ENCODE peak calls at places on chromosomes 2 and 18, in seven cellular contexts. X is GM12891, J is GM12878, Q is H1, R is HepG2, O is K562, V is SK-N-SH. M is an unnamed sample.

GRCh38 chr2:871175-871727 is 79.4 kb upstream of the SNTG2 start:
- DNase-seq in R (no peak), O (no peak), Q (no peak), J (no peak), X (no peak), V (no peak), M (no peak)

GRCh38 chr2:173196638-173197037 is 121.0 kb downstream of the MAP3K20 start:
- DNase-seq in J (no peak), X (no peak), V (no peak), Q (no peak), R (no peak), O (no peak), M (no peak)

GRCh38 chr2:88729061-88729745 is 37.7 kb downstream of the RPIA start:
- DNase-seq in J (no peak), V (no peak), Q (no peak), R (no peak), O (no peak), X (no peak), M (no peak)

GRCh38 chr2:173354601-173355131 is at the start of gene CDCA7:
- DNase-seq in X (peak), Q (peak), J (no peak), R (peak), O (peak), V (peak), M (peak)

GRCh38 chr2:31253344-31254155 is 19.6 kb downstream of the EHD3 start:
- DNase-seq in J (no peak), X (no peak), V (no peak), R (no peak), Q (no peak), O (peak), M (no peak)

GRCh38 chr2:239894276-239894675 is 130.9 kb downstream of the NDUFA10 start:
- DNase-seq in J (no peak), O (no peak), Q (no peak), X (no peak), V (no peak), R (no peak), M (no peak)

GRCh38 chr2:9462872-9463697 is 11.3 kb upstream of the IAH1 start:
- DNase-seq in R (no peak), O (no peak), V (no peak), Q (no peak), X (no peak), J (no peak), M (no peak)

GRCh38 chr2:9184319-9184807 is 22.2 kb upstream of the ASAP2 start:
- DNase-seq in V (no peak), R (no peak), X (no peak), Q (no peak), J (no peak), O (no peak), M (no peak)

GRCh38 chr2:225582355-225583116 is 183.0 kb downstream of the NYAP2 start:
- DNase-seq in O (no peak), V (peak), X (no peak), R (no peak), J (no peak), Q (no peak), M (no peak)

GRCh38 chr2:207239754-207240494 is 74.2 kb upstream of the KLF7 start:
- DNase-seq in Q (no peak), J (no peak), O (no peak), X (no peak), V (no peak), R (no peak), M (no peak)

GRCh38 chr2:205976120-205976814 is 109.7 kb downstream of the INO80D start:
- DNase-seq in V (no peak), X (no peak), R (no peak), O (no peak), Q (peak), J (no peak), M (no peak)

GRCh38 chr2:10043256-10043905 is at the start of gene KLF11:
- DNase-seq in Q (peak), V (peak), X (peak), R (peak), J (no peak), O (peak), M (peak)

GRCh38 chr2:128535928-128536327 is 217.3 kb upstream of the HS6ST1 start:
- DNase-seq in V (no peak), O (no peak), Q (no peak), R (peak), X (no peak), J (no peak), M (no peak)

GRCh38 chr2:175811966-175812365 is 190.1 kb downstream of the LNPK start:
- DNase-seq in X (no peak), J (no peak), V (no peak), O (no peak), R (no peak), Q (no peak), M (no peak)

GRCh38 chr18:73952296-73952946 is 195.2 kb downstream of the FBXO15 start:
- DNase-seq in X (no peak), J (no peak), V (no peak), R (no peak), Q (no peak), O (no peak), M (no peak)

GRCh38 chr18:8730080-8730827 is 24.9 kb downstream of the MTCL1 start:
- DNase-seq in X (no peak), V (peak), O (peak), J (no peak), Q (no peak), R (peak), M (no peak)

GRCh38 chr2:10913501-10914271 is 2.0 kb downstream of the KCNF1 start:
- DNase-seq in V (no peak), X (no peak), O (no peak), Q (no peak), R (no peak), J (no peak), M (no peak)

GRCh38 chr18:41967680-41968079 is 12.6 kb downstream of the PIK3C3 start:
- DNase-seq in X (no peak), V (no peak), O (no peak), R (no peak), J (no peak), Q (no peak), M (no peak)

GRCh38 chr2:1628893-1629292 is 115.4 kb downstream of the PXDN start:
- DNase-seq in R (no peak), V (no peak), X (no peak), O (no peak), J (no peak), Q (no peak), M (no peak)

GRCh38 chr18:34158881-34159690 is 65.6 kb downstream of the NOL4 start:
- DNase-seq in Q (peak), V (peak), R (peak), X (no peak), O (no peak), J (no peak), M (peak)

GRCh38 chr2:187302619-187303018 is 145.4 kb downstream of the CALCRL start:
- DNase-seq in V (no peak), J (no peak), R (no peak), Q (no peak), O (no peak), X (no peak), M (no peak)

GRCh38 chr2:24970483-24971299 is 1.1 kb downstream of the DNAJC27 start:
- DNase-seq in J (no peak), O (no peak), X (no peak), Q (no peak), R (peak), V (no peak), M (peak)

GRCh38 chr18:62336618-62337017 is 11.5 kb downstream of the TNFRSF11A start:
- DNase-seq in V (no peak), X (no peak), O (no peak), J (no peak), Q (peak), R (no peak), M (no peak)

GRCh38 chr18:54269924-54270844 is 867 bp downstream of the POLI start:
- DNase-seq in O (no peak), X (no peak), R (peak), J (no peak), V (peak), Q (peak), M (peak)

GRCh38 chr2:59935005-59935404 is 618.4 kb downstream of the BCL11A start:
- DNase-seq in O (no peak), Q (no peak), R (no peak), J (no peak), X (no peak), V (peak), M (no peak)

GRCh38 chr2:70460333-70460732 is 93.3 kb downstream of the TGFA start:
- DNase-seq in R (no peak), V (no peak), J (no peak), Q (no peak), X (no peak), O (no peak), M (no peak)

GRCh38 chr2:23617817-23618216 is 232.8 kb downstream of the KLHL29 start:
- DNase-seq in Q (no peak), J (no peak), X (no peak), R (no peak), O (no peak), V (no peak), M (no peak)

GRCh38 chr18:30352551-30353168 is 689.9 kb downstream of the DSC3 start:
- DNase-seq in R (no peak), J (no peak), O (no peak), Q (no peak), X (no peak), V (no peak), M (no peak)

GRCh38 chr2:119429225-119430000 is 2.2 kb upstream of the TMEM37 start:
- DNase-seq in O (no peak), V (no peak), X (no peak), J (peak), Q (no peak), R (no peak), M (no peak)

GRCh38 chr18:22165603-22166069 is 3.8 kb upstream of the GATA6 start:
- DNase-seq in R (no peak), V (no peak), X (no peak), O (no peak), J (no peak), Q (peak), M (no peak)

GRCh38 chr2:11342561-11343343 is 1.7 kb downstream of the ROCK2 start:
- DNase-seq in X (no peak), Q (no peak), O (peak), J (no peak), V (peak), R (peak), M (no peak)

GRCh38 chr2:30230479-30230854 is 867 bp upstream of the LBH start:
- DNase-seq in X (no peak), R (no peak), Q (peak), O (peak), V (peak), J (no peak), M (no peak)

GRCh38 chr2:108625186-108625827 is 91.0 kb downstream of the LIMS1 start:
- DNase-seq in J (no peak), O (no peak), R (no peak), X (no peak), V (no peak), Q (no peak), M (no peak)

GRCh38 chr18:41906528-41907256 is 48.3 kb upstream of the PIK3C3 start:
- DNase-seq in Q (no peak), O (peak), R (peak), J (peak), V (peak), X (peak), M (peak)

GRCh38 chr18:11040823-11041712 is 108.3 kb downstream of the PIEZO2 start:
- DNase-seq in J (no peak), O (peak), Q (peak), X (no peak), R (peak), V (peak), M (no peak)

GRCh38 chr2:17557596-17557995 is 17.1 kb downstream of the VSNL1 start:
- DNase-seq in J (no peak), V (no peak), Q (no peak), R (peak), O (no peak), X (no peak), M (no peak)
- TF ChIP-seq POLR2AphosphoS5 in J (no peak), V (no peak), Q (no peak), R (no peak), O (no peak), X (no peak), M (no peak)

DNA sequence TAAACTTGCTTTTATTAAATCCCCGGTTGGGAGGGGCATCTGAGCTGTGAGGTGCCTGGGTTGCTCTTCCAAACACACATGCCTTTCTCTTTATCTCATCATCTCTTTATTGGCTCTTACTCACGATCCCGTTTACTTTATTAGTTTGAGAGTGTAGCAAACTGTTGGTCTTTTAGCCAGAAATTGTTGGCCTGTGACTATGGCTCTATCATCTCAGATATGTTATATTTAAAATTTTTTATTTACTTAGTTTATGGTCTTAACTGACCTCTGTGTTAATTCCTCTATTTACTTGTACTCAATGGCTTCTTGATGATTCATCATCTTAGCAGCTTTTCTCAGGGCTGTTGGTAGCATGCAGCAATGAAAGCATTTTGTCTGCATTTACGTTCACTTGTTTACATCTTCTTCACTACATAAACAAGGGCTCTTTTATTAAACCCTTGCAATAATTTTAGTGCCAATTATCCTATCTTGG is 408.4 kb downstream of the HRH4 start:
- DNase-seq in V (no peak), X (no peak), J (no peak), O (no peak), R (no peak), Q (no peak), M (no peak)
- TF ChIP-seq TAF1 in V (no peak), X (no peak), J (no peak), O (no peak), R (no peak), Q (no peak), M (no peak)

GRCh38 chr2:235630723-235631122 is 136.9 kb downstream of the AGAP1 start:
- DNase-seq in Q (no peak), X (no peak), V (no peak), R (no peak), O (no peak), J (no peak), M (no peak)
- TF ChIP-seq POLR2AphosphoS5 in Q (no peak), X (no peak), V (no peak), R (no peak), O (no peak), J (no peak), M (no peak)

GRCh38 chr2:98872526-98872925 is 63.5 kb downstream of the CRACDL start:
- DNase-seq in O (no peak), X (no peak), Q (peak), J (no peak), V (no peak), R (no peak), M (no peak)

GRCh38 chr2:98876741-98877140 is 59.3 kb downstream of the CRACDL start:
- DNase-seq in O (no peak), J (no peak), V (no peak), R (no peak), Q (no peak), X (no peak), M (no peak)

GRCh38 chr2:98874186-98874689 is 61.8 kb downstream of the CRACDL start:
- DNase-seq in O (no peak), V (no peak), R (no peak), Q (peak), X (no peak), J (no peak), M (no peak)

GRCh38 chr2:98875746-98876145 is 60.3 kb downstream of the CRACDL start:
- DNase-seq in R (no peak), X (no peak), O (no peak), Q (peak), J (no peak), V (no peak), M (no peak)

DNA sequence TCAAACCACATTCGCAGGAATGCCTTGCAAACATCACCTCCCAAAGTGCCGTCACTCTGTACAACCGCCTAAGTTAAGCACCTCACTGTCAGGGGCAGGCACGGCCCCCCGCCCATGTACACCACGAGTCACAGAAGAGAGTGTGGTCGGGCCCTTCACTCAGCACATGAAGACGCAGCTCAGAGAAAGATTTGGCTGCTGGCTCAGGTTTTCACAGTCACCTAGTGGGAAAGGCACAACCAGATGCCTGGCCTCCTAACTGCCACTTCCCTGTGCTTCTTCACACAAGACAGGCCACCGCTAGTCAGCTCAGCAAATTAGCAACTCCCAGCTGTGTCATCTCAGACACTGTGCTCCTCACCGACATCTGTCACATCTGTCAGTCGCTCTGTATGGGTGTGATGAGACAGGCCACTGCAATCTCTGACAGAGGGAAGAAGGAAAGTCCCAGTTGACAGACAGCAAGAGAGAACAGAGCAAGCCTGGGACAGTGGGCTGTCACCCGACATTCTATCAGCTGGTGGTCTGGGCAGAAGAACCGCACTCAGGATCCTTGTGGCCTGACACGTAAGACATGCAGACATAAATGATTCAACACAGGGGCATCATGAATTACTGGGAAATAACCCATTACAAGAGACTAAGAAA is 60.8 kb downstream of the CRACDL start:
- DNase-seq in O (no peak), R (no peak), V (no peak), Q (peak), J (peak), X (no peak), M (no peak)
- TF ChIP-seq TAF1 in O (no peak), R (no peak), V (no peak), Q (no peak), J (peak), X (no peak), M (no peak)

DNA sequence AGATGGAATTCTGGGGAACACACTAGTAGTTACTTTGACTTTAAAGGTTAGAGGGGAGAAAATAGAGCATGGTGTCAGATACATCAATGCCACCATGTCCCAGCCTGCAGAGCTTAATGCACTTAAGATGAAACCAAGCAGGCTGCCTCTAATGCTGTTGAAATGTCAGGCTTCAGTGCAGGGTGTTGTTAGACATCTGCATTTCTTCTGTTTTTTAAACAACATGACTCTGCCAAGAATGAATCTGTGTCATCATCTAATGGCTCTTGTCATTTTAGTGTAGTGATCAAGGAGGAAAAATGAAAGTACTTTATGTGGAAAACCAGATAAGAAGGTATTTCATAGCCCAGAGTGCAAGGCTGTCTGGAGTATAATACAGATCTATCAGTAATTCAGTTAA is 29.9 kb downstream of the LYPD1 start:
- DNase-seq in Q (no peak), V (no peak), O (no peak), R (no peak), X (no peak), J (no peak), M (no peak)
- TF ChIP-seq POLR2AphosphoS5 in Q (no peak), V (no peak), O (no peak), R (no peak), X (no peak), J (no peak), M (no peak)

DNA sequence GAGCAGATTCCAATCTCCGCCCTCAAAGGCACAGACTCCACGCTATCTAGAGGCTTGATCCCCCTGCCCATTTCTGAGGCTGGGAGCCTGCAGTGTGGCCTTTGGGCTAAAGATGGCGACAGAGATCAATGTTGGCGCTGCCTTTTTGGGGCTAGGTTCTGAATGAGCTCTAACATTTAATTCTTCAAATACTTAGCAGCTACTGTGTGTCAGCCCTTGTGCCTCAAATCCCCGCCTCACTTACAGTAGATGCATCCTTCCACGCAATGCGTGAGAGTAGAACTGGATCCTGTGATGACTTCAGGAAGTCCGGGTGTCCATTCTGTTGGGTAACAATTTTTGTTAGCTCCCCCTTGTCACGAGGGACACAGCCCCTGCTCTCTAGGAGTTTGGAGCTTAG is 12.4 kb downstream of the IL1F10 start:
- DNase-seq in V (peak), O (peak), X (peak), Q (peak), R (peak), J (no peak), M (no peak)
- TF ChIP-seq TAF1 in V (no peak), O (no peak), X (no peak), Q (no peak), R (no peak), J (no peak), M (no peak)

DNA sequence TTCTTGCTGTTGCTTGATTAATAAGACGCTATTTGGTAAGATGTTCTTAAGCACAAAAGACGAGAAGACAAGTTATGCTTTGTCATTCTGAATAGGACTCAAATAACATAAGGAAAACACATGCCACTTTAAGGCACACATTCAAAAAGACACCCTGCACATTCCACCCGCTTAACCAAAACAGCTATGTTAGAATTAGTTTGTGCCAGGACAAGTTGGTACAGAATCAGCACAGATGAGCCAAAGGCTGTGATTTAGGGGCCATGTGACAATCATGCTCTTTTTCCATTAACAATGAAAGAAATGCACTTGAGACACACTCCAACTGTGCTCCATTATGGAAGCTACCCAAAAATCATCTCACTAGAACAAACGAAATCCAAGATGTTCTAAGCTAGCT is 3.4 kb downstream of the STARD7 start:
- DNase-seq in O (no peak), J (no peak), X (no peak), R (no peak), V (no peak), Q (no peak), M (no peak)
- TF ChIP-seq POLR2AphosphoS5 in O (no peak), J (no peak), X (no peak), R (no peak), V (no peak), Q (no peak), M (no peak)

DNA sequence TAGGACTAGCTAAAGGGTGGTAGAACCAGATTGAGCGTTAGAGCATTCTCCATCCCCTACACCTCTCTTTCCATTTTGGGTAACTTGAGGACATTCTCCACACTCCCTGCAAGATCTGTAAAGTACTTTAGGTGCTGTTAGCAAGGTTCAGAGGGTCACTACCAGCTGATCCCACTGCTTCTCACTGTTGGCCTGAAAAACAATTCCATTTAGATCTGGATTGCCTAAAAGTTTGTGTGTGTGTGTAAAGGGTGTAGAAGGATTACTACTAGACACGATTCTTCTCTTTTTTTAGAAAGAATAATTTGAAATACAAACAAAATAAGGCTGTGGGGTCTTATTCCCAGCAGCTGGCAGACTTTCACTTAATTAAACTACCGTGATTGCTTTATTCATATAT is 95.1 kb upstream of the TMEM178A start:
- DNase-seq in V (no peak), Q (no peak), J (no peak), O (no peak), X (no peak), R (no peak), M (no peak)
- TF ChIP-seq TAF1 in V (no peak), Q (no peak), J (no peak), O (no peak), X (no peak), R (no peak), M (no peak)

GRCh38 chr2:102520801-102521200 is 47.8 kb downstream of the SLC9A4 start:
- DNase-seq in Q (no peak), V (no peak), J (no peak), X (no peak), O (no peak), R (peak), M (no peak)
- TF ChIP-seq POLR2AphosphoS5 in Q (no peak), V (no peak), J (no peak), X (no peak), O (no peak), R (no peak), M (no peak)

M was measured in GM12892.